ENCODE peak calls at places on chromosomes 3 and 15, in seven cellular contexts. C is neural progenitor cell, D is esophagus squamous epithelium, K is colonic mucosa, U is left ventricle myocardium inferior, E is IMR-90, Q is body of pancreas. N is an unnamed sample.

GRCh38 chr15:80581976-80582375 is 113.1 kb upstream of the ABHD17C start:
- DNase-seq in U (no peak), D (no peak), Q (no peak), E (peak; percentile 38), K (no peak), C (no peak), N (no peak)

GRCh38 chr3:125033135-125033534 is 22.7 kb downstream of the HEG1 start:
- DNase-seq in D (no peak), C (no peak), K (no peak), U (no peak), Q (peak; percentile 66), E (no peak), N (no peak)

GRCh38 chr3:50534721-50535330 is 31.4 kb upstream of the CACNA2D2 start:
- DNase-seq in C (no peak), Q (no peak), E (peak; percentile 23), U (no peak), K (no peak), D (no peak), N (no peak)

GRCh38 chr15:69478259-69478687 is 25.7 kb downstream of the RPLP1 start:
- DNase-seq in C (peak; percentile 88), K (peak; percentile 44), E (peak; percentile 44), Q (peak; percentile 61), D (no peak), U (peak; percentile 41), N (peak; percentile 44)

GRCh38 chr15:53009093-53009492 is 219.0 kb upstream of the ONECUT1 start:
- DNase-seq in C (no peak), D (no peak), U (no peak), K (no peak), E (no peak), Q (no peak), N (no peak)

GRCh38 chr3:88282519-88283241 is 132.9 kb downstream of the C3orf38 start:
- DNase-seq in K (no peak), U (no peak), E (no peak), Q (no peak), C (no peak), D (no peak), N (no peak)

GRCh38 chr3:13707456-13707855 is 158.5 kb downstream of the FBLN2 start:
- DNase-seq in K (no peak), U (no peak), D (no peak), E (no peak), C (no peak), Q (no peak), N (no peak)

GRCh38 chr3:53303549-53303948 is 43.8 kb downstream of the DCP1A start:
- DNase-seq in U (peak; percentile 38), K (no peak), C (no peak), E (no peak), D (no peak), Q (no peak), N (no peak)

GRCh38 chr3:44050867-44051266 is 190.8 kb upstream of the TOPAZ1 start:
- DNase-seq in D (no peak), E (no peak), K (no peak), C (no peak), U (no peak), Q (no peak), N (no peak)

GRCh38 chr3:33868309-33868708 is 69.9 kb downstream of the PDCD6IP start:
- DNase-seq in Q (no peak), D (no peak), E (no peak), K (no peak), U (no peak), C (no peak), N (no peak)

GRCh38 chr3:158908187-158908762 is 106.4 kb downstream of the MFSD1 start:
- DNase-seq in Q (no peak), E (no peak), U (no peak), K (no peak), D (no peak), C (no peak), N (no peak)

GRCh38 chr3:65871305-65872141 is 167.2 kb downstream of the MAGI1 start:
- DNase-seq in C (peak; percentile 20), D (no peak), K (peak; percentile 70), U (peak; percentile 40), E (peak; percentile 26), Q (peak; percentile 93), N (peak; percentile 63)

GRCh38 chr15:49134683-49135341 is 20.6 kb downstream of the COPS2 start:
- DNase-seq in E (peak; percentile 59), K (no peak), C (no peak), D (no peak), U (no peak), Q (no peak), N (no peak)

GRCh38 chr15:83443076-83443847 is 3.9 kb upstream of the SH3GL3 start:
- DNase-seq in D (no peak), Q (no peak), C (no peak), E (no peak), U (no peak), K (no peak), N (no peak)

GRCh38 chr3:52281980-52282801 is 3.7 kb upstream of the WDR82 start:
- DNase-seq in E (no peak), U (no peak), C (no peak), Q (no peak), K (no peak), D (no peak), N (no peak)

DNA sequence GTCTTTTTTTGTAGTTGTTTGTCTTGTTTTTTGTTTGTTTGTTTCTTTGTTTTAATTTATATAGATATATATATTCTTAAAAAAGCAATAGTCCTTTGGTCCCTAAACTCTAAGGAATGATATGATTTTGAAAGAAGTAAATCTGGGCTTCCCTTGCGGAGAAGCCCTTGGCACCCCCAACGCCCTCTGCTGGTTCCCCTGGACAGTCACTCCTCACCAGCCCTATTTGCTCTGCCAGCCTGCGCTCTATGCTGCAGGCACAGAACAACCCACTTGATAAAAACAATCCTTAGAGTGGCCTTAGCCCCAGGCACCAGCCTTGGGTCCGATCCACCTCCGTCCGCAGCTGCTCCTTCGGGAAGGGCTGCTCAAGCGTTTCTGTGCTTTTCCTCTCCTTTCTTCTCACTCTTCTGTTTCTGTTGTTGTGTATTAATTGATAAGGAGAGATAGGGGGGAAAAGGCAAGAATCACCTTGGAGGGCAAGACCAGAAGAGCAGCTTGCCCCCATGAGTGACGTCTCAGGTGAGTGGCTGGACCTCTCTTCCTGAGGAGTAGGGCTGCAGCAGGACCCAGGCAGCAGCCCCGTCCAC is 13.7 kb upstream of the PARP6 start:
- DNase-seq in C (peak; percentile 69), D (no peak), E (peak; percentile 14), U (peak; percentile 25), Q (peak; percentile 70), K (peak; percentile 46), N (peak; percentile 48)
- TF ChIP-seq CTCF in C (peak; percentile 70), D (peak; percentile 61), E (peak; percentile 46), U (peak; percentile 67), Q (peak; percentile 67), K (peak; percentile 59), N (peak; percentile 56)

GRCh38 chr3:182083112-182083511 is 371.4 kb downstream of the SOX2 start:
- DNase-seq in D (no peak), U (no peak), E (no peak), C (no peak), K (no peak), Q (no peak), N (no peak)

GRCh38 chr3:182078929-182079328 is 367.2 kb downstream of the SOX2 start:
- DNase-seq in E (no peak), U (no peak), D (no peak), K (no peak), C (no peak), Q (no peak), N (no peak)

GRCh38 chr3:182078314-182078713 is 366.6 kb downstream of the SOX2 start:
- DNase-seq in Q (no peak), K (no peak), U (no peak), C (no peak), D (no peak), E (no peak), N (no peak)

DNA sequence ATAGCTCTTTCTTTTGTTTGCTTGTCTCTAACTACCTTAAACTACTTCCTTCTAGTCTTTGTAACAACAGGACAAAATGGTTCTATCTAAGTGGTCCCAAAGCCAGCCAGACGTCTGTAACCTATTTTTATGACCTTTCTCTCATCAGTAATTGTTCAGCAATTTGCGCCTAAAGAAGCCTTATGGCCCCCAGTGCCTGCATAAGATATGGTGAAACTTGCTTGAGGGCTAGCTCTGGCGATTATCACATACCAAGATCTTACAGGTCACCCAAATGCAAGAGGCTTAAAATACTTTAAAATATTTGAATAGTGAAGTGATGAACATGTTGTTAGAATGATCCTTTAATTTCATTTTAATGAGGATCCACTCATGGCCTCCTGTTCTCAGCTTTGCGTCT is 369.4 kb downstream of the SOX2 start:
- DNase-seq in C (no peak), U (no peak), K (no peak), Q (no peak), D (no peak), E (no peak), N (no peak)
- H3K36me3 ChIP-seq in C (no peaks in the 10 kb centered on the region), U (no peaks in the 10 kb centered on the region), K (no peaks in the 10 kb centered on the region), Q (no peaks in the 10 kb centered on the region), D (no peaks in the 10 kb centered on the region), E (no peaks in the 10 kb centered on the region), N (no peaks in the 10 kb centered on the region)

DNA sequence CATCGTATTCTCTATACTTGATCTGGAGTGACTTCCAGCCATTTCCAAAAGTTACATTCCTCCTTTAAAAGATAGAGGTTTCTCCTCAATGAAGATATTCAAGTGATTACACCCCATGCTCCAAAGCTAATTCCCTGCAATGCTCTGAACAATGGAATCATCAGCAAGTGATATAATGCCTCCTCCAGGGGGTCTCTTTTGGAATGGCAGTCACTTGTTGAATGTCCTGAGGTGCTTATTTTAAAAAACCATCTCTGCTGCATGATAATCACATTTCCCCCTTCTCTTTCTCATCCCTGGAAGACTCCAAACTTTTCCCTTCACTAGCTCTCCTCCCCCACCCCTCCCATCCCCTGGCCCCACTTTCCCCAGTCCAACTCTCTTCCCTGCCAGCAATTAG is 2.6 kb downstream of the LHFPL4 start:
- DNase-seq in K (no peak), C (peak; percentile 31), D (no peak), U (no peak), E (no peak), Q (no peak), N (no peak)
- TF ChIP-seq CTCF in K (no peak), C (no peak), D (no peak), U (no peak), E (no peak), Q (no peak), N (no peak)

GRCh38 chr3:130699765-130700164 is 46.9 kb downstream of the PIK3R4 start:
- DNase-seq in E (peak; percentile 9), U (no peak), D (no peak), C (peak; percentile 31), Q (no peak), K (no peak), N (no peak)

GRCh38 chr3:130707914-130708601 is 38.6 kb downstream of the PIK3R4 start:
- DNase-seq in C (no peak), E (no peak), K (no peak), D (no peak), Q (no peak), U (no peak), N (no peak)

GRCh38 chr3:130705501-130705900 is 41.1 kb downstream of the PIK3R4 start:
- DNase-seq in U (no peak), E (no peak), C (no peak), K (no peak), Q (no peak), D (no peak), N (no peak)

GRCh38 chr3:130700541-130700940 is 46.1 kb downstream of the PIK3R4 start:
- DNase-seq in Q (peak; percentile 59), C (no peak), U (no peak), E (peak; percentile 48), K (no peak), D (no peak), N (no peak)

DNA sequence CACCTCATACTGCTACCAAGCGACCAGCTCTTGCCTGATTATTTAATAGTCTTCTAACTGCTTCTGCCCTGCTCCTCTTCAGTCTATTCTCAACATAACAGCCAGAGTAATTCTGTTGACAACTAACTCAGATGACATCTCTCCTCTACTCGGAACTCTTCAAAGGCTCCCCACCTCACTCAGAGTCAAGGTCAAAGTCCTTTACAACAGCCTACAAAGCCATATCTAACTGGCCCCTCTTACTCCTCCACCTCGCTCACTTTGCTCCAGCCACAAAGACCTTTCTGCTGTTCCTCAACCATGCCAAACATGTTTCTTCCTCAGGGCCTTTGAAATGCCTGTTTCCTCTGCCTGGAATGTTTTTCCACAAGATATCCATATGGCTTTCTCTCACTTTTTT is 43.6 kb downstream of the PIK3R4 start:
- DNase-seq in K (no peak), U (no peak), Q (no peak), C (no peak), D (no peak), E (no peak), N (no peak)
- H3K36me3 ChIP-seq in K (no peaks in the 10 kb centered on the region), U (peaks cover 69% of the 10 kb centered on the region), Q (no peaks in the 10 kb centered on the region), C (peaks cover 5% of the 10 kb centered on the region), D (no peaks in the 10 kb centered on the region), E (peaks cover 8% of the 10 kb centered on the region), N (peaks cover 15% of the 10 kb centered on the region)